ENCODE peak calls at places on chromosome 6, in seven cellular contexts. One of them, this sample, is unnamed.

GRCh38 chr6:84633771-84634170 is 130.6 kb downstream of the TBX18 start:
- DNase-seq in IMR-90: no peak
- DNase-seq in mesenchymal stem cell: no peak
- DNase-seq in H9: no peak
- DNase-seq in H1: no peak
- DNase-seq in mesendoderm: no peak
- DNase-seq in trophoblast cell: peak
- DNase-seq in this sample: no peak

GRCh38 chr6:51021171-51021570 is 202.5 kb downstream of the TFAP2B start:
- DNase-seq in H9: no peak
- DNase-seq in IMR-90: no peak
- DNase-seq in mesenchymal stem cell: no peak
- DNase-seq in mesendoderm: no peak
- DNase-seq in H1: no peak
- DNase-seq in trophoblast cell: no peak
- DNase-seq in this sample: no peak

GRCh38 chr6:43771210-43771857 is 1.3 kb downstream of the VEGFA start:
- DNase-seq in trophoblast cell: peak
- DNase-seq in H9: no peak
- DNase-seq in mesendoderm: peak
- DNase-seq in IMR-90: peak
- DNase-seq in mesenchymal stem cell: peak
- DNase-seq in H1: peak
- DNase-seq in this sample: peak

GRCh38 chr6:89145461-89145961 is 344 bp upstream of the PM20D2 start:
- DNase-seq in H1: no peak
- DNase-seq in trophoblast cell: peak
- DNase-seq in mesenchymal stem cell: peak
- DNase-seq in mesendoderm: peak
- DNase-seq in H9: no peak
- DNase-seq in IMR-90: peak
- DNase-seq in this sample: no peak

GRCh38 chr6:47083586-47084047 is 41.5 kb upstream of the ADGRF1 start:
- DNase-seq in H9: no peak
- DNase-seq in IMR-90: peak
- DNase-seq in trophoblast cell: no peak
- DNase-seq in H1: no peak
- DNase-seq in mesenchymal stem cell: peak
- DNase-seq in mesendoderm: no peak
- DNase-seq in this sample: no peak

GRCh38 chr6:75488026-75488425 is 5.6 kb downstream of the FILIP1 start:
- DNase-seq in IMR-90: peak
- DNase-seq in H1: no peak
- DNase-seq in mesendoderm: no peak
- DNase-seq in mesenchymal stem cell: peak
- DNase-seq in trophoblast cell: no peak
- DNase-seq in H9: no peak
- DNase-seq in this sample: no peak

GRCh38 chr6:44430322-44430721 is 42.8 kb downstream of the CDC5L start:
- DNase-seq in H9: no peak
- DNase-seq in mesenchymal stem cell: peak
- DNase-seq in IMR-90: peak
- DNase-seq in H1: no peak
- DNase-seq in mesendoderm: no peak
- DNase-seq in trophoblast cell: peak
- DNase-seq in this sample: no peak

GRCh38 chr6:43052842-43053544 is 658 bp downstream of the CUL7 start:
- DNase-seq in trophoblast cell: peak
- DNase-seq in IMR-90: peak
- DNase-seq in mesendoderm: peak
- DNase-seq in H1: no peak
- DNase-seq in mesenchymal stem cell: peak
- DNase-seq in H9: peak
- DNase-seq in this sample: no peak

GRCh38 chr6:84358581-84358980 is 131.1 kb upstream of the CEP162 start:
- DNase-seq in IMR-90: no peak
- DNase-seq in mesenchymal stem cell: no peak
- DNase-seq in mesendoderm: no peak
- DNase-seq in trophoblast cell: no peak
- DNase-seq in H9: no peak
- DNase-seq in H1: no peak
- DNase-seq in this sample: no peak

GRCh38 chr6:158769228-158769627 is 49.9 kb downstream of the EZR start:
- DNase-seq in H1: no peak
- DNase-seq in mesendoderm: no peak
- DNase-seq in mesenchymal stem cell: no peak
- DNase-seq in H9: no peak
- DNase-seq in IMR-90: no peak
- DNase-seq in trophoblast cell: no peak
- DNase-seq in this sample: no peak

GRCh38 chr6:69867075-69867911 is 937 bp downstream of the COL19A1 start:
- DNase-seq in IMR-90: peak
- DNase-seq in H1: peak
- DNase-seq in trophoblast cell: peak
- DNase-seq in mesendoderm: peak
- DNase-seq in H9: peak
- DNase-seq in mesenchymal stem cell: peak
- DNase-seq in this sample: peak

GRCh38 chr6:111057074-111057752 is 30.1 kb upstream of the SLC16A10 start:
- DNase-seq in IMR-90: peak
- DNase-seq in mesendoderm: peak
- DNase-seq in H9: no peak
- DNase-seq in mesenchymal stem cell: peak
- DNase-seq in trophoblast cell: peak
- DNase-seq in H1: no peak
- DNase-seq in this sample: peak

GRCh38 chr6:164247106-164247505 is 832.6 kb downstream of the QKI start:
- DNase-seq in H1: no peak
- DNase-seq in H9: no peak
- DNase-seq in trophoblast cell: no peak
- DNase-seq in mesenchymal stem cell: no peak
- DNase-seq in IMR-90: no peak
- DNase-seq in mesendoderm: no peak
- DNase-seq in this sample: peak

GRCh38 chr6:99745651-99746050 is 139.0 kb downstream of the PRDM13 start:
- DNase-seq in trophoblast cell: peak
- DNase-seq in H9: no peak
- DNase-seq in mesendoderm: peak
- DNase-seq in H1: no peak
- DNase-seq in IMR-90: no peak
- DNase-seq in mesenchymal stem cell: no peak
- DNase-seq in this sample: no peak

GRCh38 chr6:1686117-1687098 is 76.7 kb downstream of the FOXC1 start:
- DNase-seq in H1: no peak
- DNase-seq in IMR-90: peak
- DNase-seq in H9: no peak
- DNase-seq in trophoblast cell: peak
- DNase-seq in mesendoderm: no peak
- DNase-seq in mesenchymal stem cell: peak
- DNase-seq in this sample: no peak

GRCh38 chr6:119310486-119311036 is 39.0 kb downstream of the MAN1A1 start:
- DNase-seq in H9: no peak
- DNase-seq in IMR-90: peak
- DNase-seq in mesenchymal stem cell: peak
- DNase-seq in mesendoderm: no peak
- DNase-seq in H1: no peak
- DNase-seq in trophoblast cell: peak
- DNase-seq in this sample: no peak

GRCh38 chr6:166402582-166403277 is 20.0 kb upstream of the MPC1 start:
- DNase-seq in H1: peak
- DNase-seq in IMR-90: peak
- DNase-seq in trophoblast cell: peak
- DNase-seq in H9: peak
- DNase-seq in mesendoderm: peak
- DNase-seq in mesenchymal stem cell: peak
- DNase-seq in this sample: no peak

GRCh38 chr6:1873781-1874180 is 264.1 kb downstream of the FOXC1 start:
- DNase-seq in trophoblast cell: no peak
- DNase-seq in mesenchymal stem cell: no peak
- DNase-seq in H1: no peak
- DNase-seq in mesendoderm: no peak
- DNase-seq in IMR-90: no peak
- DNase-seq in H9: no peak
- DNase-seq in this sample: no peak

GRCh38 chr6:13177617-13178506 is 150.5 kb downstream of the TBC1D7 start:
- DNase-seq in mesendoderm: no peak
- DNase-seq in H1: no peak
- DNase-seq in H9: no peak
- DNase-seq in trophoblast cell: no peak
- DNase-seq in IMR-90: no peak
- DNase-seq in mesenchymal stem cell: no peak
- DNase-seq in this sample: no peak

GRCh38 chr6:52155791-52156576 is 30.2 kb upstream of the IL17A start:
- DNase-seq in mesendoderm: peak
- DNase-seq in mesenchymal stem cell: no peak
- DNase-seq in H1: peak
- DNase-seq in trophoblast cell: peak
- DNase-seq in IMR-90: no peak
- DNase-seq in H9: peak
- DNase-seq in this sample: no peak

GRCh38 chr6:133646021-133646682 is 242.8 kb upstream of the TCF21 start:
- DNase-seq in IMR-90: peak
- DNase-seq in mesenchymal stem cell: peak
- DNase-seq in H9: no peak
- DNase-seq in H1: no peak
- DNase-seq in trophoblast cell: no peak
- DNase-seq in mesendoderm: no peak
- DNase-seq in this sample: no peak

DNA sequence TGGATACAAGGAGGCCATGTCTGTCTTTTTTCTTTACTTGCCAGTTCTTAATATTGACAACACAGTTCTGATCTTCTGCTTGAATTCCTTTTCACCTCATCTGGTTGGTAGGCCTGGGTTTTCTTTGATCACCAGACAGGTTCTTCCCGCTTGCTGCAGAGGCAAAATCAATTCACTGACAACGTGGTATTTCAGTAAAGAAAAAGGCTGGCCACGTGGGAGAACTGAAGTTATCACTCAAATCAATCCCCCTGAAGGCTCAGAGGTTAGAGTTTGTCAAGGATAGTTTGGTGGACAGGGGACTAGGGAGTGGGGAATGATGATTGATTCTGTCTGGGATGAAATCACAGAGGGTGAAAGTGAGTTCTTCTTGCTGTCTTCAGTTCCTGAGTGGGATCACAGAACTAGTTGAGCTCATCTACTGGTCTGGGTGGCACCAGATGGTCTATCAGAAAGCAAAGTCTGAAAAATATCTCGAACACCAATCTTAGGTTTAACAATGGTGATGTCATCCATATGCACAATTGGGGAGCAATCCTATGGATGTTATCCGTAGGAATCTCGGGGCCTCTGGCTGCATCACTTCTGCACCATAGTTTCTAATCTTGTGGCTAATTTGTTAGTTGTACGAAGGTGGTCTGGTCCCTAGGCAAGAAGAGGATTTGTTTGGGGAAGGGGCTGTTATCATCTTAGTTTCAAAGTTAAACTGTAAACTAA is 37.3 kb upstream of the OLIG3 start:
- DNase-seq in H9: no peak
- DNase-seq in H1: no peak
- DNase-seq in IMR-90: no peak
- DNase-seq in mesendoderm: no peak
- DNase-seq in trophoblast cell: no peak
- DNase-seq in mesenchymal stem cell: no peak
- DNase-seq in this sample: no peak
- H3K23ac ChIP-seq in H9: no peak
- H3K23ac ChIP-seq in H1: no peak
- H3K23ac ChIP-seq in IMR-90: no peak
- H3K23ac ChIP-seq in mesendoderm: no peak
- H3K23ac ChIP-seq in trophoblast cell: no peak
- H3K23ac ChIP-seq in mesenchymal stem cell: no peak
- H3K23ac ChIP-seq in this sample: no peak

GRCh38 chr6:160132776-160133338 is 11.2 kb downstream of the SLC22A1 start:
- DNase-seq in IMR-90: peak
- DNase-seq in trophoblast cell: no peak
- DNase-seq in H9: no peak
- DNase-seq in H1: no peak
- DNase-seq in mesenchymal stem cell: no peak
- DNase-seq in mesendoderm: no peak
- DNase-seq in this sample: no peak

GRCh38 chr6:160135922-160136655 is 14.5 kb downstream of the SLC22A1 start:
- DNase-seq in mesenchymal stem cell: no peak
- DNase-seq in H1: peak
- DNase-seq in mesendoderm: no peak
- DNase-seq in IMR-90: no peak
- DNase-seq in trophoblast cell: no peak
- DNase-seq in H9: no peak
- DNase-seq in this sample: no peak

GRCh38 chr6:160137130-160137988 is 15.7 kb downstream of the SLC22A1 start:
- DNase-seq in trophoblast cell: no peak
- DNase-seq in mesendoderm: peak
- DNase-seq in IMR-90: no peak
- DNase-seq in mesenchymal stem cell: no peak
- DNase-seq in H9: no peak
- DNase-seq in H1: peak
- DNase-seq in this sample: no peak

GRCh38 chr6:160133441-160134336 is 12.1 kb downstream of the SLC22A1 start:
- DNase-seq in H9: no peak
- DNase-seq in mesenchymal stem cell: no peak
- DNase-seq in H1: no peak
- DNase-seq in trophoblast cell: no peak
- DNase-seq in IMR-90: no peak
- DNase-seq in mesendoderm: no peak
- DNase-seq in this sample: no peak

GRCh38 chr6:160134779-160135547 is 13.3 kb downstream of the SLC22A1 start:
- DNase-seq in mesenchymal stem cell: no peak
- DNase-seq in H9: no peak
- DNase-seq in trophoblast cell: no peak
- DNase-seq in IMR-90: no peak
- DNase-seq in H1: no peak
- DNase-seq in mesendoderm: no peak
- DNase-seq in this sample: no peak
- H3K23ac ChIP-seq in mesenchymal stem cell: no peak
- H3K23ac ChIP-seq in H9: no peak
- H3K23ac ChIP-seq in trophoblast cell: no peak
- H3K23ac ChIP-seq in IMR-90: no peak
- H3K23ac ChIP-seq in H1: no peak
- H3K23ac ChIP-seq in mesendoderm: no peak
- H3K23ac ChIP-seq in this sample: no peak

GRCh38 chr6:31169123-31169857 is 1.2 kb downstream of the POU5F1 start:
- DNase-seq in mesendoderm: peak
- DNase-seq in H1: no peak
- DNase-seq in IMR-90: no peak
- DNase-seq in H9: no peak
- DNase-seq in mesenchymal stem cell: no peak
- DNase-seq in trophoblast cell: peak
- DNase-seq in this sample: no peak
- H3K23ac ChIP-seq in mesendoderm: no peak
- H3K23ac ChIP-seq in H1: no peak
- H3K23ac ChIP-seq in IMR-90: no peak
- H3K23ac ChIP-seq in H9: no peak
- H3K23ac ChIP-seq in mesenchymal stem cell: no peak
- H3K23ac ChIP-seq in trophoblast cell: no peak
- H3K23ac ChIP-seq in this sample: no peak

DNA sequence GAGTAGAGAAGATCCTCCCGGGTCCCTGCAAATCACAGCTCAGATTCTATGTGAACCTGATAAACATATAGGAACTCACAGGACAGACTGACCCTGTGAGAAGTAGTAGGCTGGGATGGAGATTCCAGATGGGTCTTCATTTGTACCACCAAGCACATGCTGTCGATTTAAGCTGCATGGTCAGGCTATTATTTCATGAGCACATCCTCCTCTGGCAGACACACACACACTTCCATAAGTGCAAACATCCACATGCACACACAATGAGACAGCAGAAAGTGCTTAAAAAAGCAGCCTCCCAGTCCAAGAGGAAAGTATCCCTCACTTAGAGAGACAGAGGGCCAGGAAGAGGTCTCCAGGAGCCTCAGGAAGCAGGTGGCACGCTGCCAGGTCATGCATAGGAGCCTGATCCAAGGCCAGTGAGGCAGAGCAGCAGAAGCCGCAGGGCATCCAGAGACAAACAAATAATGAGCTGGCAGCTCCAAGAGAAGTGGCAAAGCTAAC is 131.8 kb downstream of the UNC5CL start:
- DNase-seq in H9: no peak
- DNase-seq in trophoblast cell: no peak
- DNase-seq in mesendoderm: no peak
- DNase-seq in H1: no peak
- DNase-seq in mesenchymal stem cell: peak
- DNase-seq in IMR-90: peak
- DNase-seq in this sample: no peak
- H3K23ac ChIP-seq in H9: no peak
- H3K23ac ChIP-seq in trophoblast cell: no peak
- H3K23ac ChIP-seq in mesendoderm: no peak
- H3K23ac ChIP-seq in H1: no peak
- H3K23ac ChIP-seq in mesenchymal stem cell: no peak
- H3K23ac ChIP-seq in IMR-90: no peak
- H3K23ac ChIP-seq in this sample: no peak